ENCODE peak calls at places on chromosomes 3 and 15, in six cellular contexts. O is HCT116, A is transverse colon, I is right lobe of liver, M is gastrocnemius medialis, L is IMR-90. J is an unnamed sample. For H3K27me3 and H3K4me1, the result is how much of the 10 kb centered on the place peaks cover.

GRCh38 chr15:85414495-85414894 is 34.1 kb downstream of the AKAP13 start:
- DNase-seq in I (no peak), A (no peak), O (no peak), M (no peak), L (peak), J (no peak)

GRCh38 chr3:145952541-145952940 is 208.4 kb downstream of the PLOD2 start:
- DNase-seq in M (no peak), O (no peak), A (no peak), I (no peak), L (peak), J (no peak)

GRCh38 chr3:150830094-150830681 is 67.2 kb upstream of the SIAH2 start:
- DNase-seq in L (no peak), M (no peak), A (no peak), I (no peak), O (peak), J (no peak)

GRCh38 chr3:168002786-168003368 is 92.8 kb downstream of the GOLIM4 start:
- DNase-seq in L (peak), M (no peak), I (no peak), O (no peak), A (peak), J (no peak)

GRCh38 chr3:151697496-151697895 is 36.2 kb upstream of the AADACL2 start:
- DNase-seq in L (no peak), I (no peak), O (no peak), A (no peak), M (no peak), J (no peak)

GRCh38 chr3:98761656-98762229 is 1.4 kb upstream of the ST3GAL6 start:
- DNase-seq in A (no peak), O (no peak), M (no peak), I (no peak), L (no peak), J (no peak)

GRCh38 chr15:76258460-76258859 is 52.8 kb downstream of the ETFA start:
- DNase-seq in A (no peak), M (no peak), O (no peak), I (no peak), L (no peak), J (no peak)

GRCh38 chr3:66441124-66441523 is 59.7 kb downstream of the LRIG1 start:
- DNase-seq in A (no peak), M (no peak), O (no peak), I (no peak), L (peak), J (no peak)

GRCh38 chr3:156161172-156161571 is 40.8 kb downstream of the KCNAB1 start:
- DNase-seq in M (no peak), L (peak), O (no peak), I (no peak), A (no peak), J (no peak)

GRCh38 chr15:99212401-99212800 is 37.0 kb downstream of the TTC23 start:
- DNase-seq in L (peak), I (no peak), A (peak), M (peak), O (no peak), J (no peak)

GRCh38 chr15:60568883-60569495 is 90.0 kb upstream of the ICE2 start:
- DNase-seq in M (no peak), L (no peak), A (no peak), I (no peak), O (no peak), J (no peak)

GRCh38 chr3:71219744-71220638 is 363.5 kb downstream of the FOXP1 start:
- DNase-seq in O (no peak), A (no peak), M (no peak), L (no peak), I (no peak), J (no peak)

GRCh38 chr3:127404614-127405598 is 117.1 kb upstream of the PRR20G start:
- DNase-seq in O (no peak), A (no peak), M (no peak), I (no peak), L (no peak), J (no peak)

GRCh38 chr3:48989796-48990635 is at the start of gene P4HTM:
- DNase-seq in M (peak), A (peak), L (peak), I (peak), O (peak), J (peak)

GRCh38 chr15:44129911-44130310 is 65.2 kb downstream of the FRMD5 start:
- DNase-seq in A (no peak), I (no peak), L (no peak), M (no peak), O (no peak), J (no peak)

GRCh38 chr3:29515451-29515850 is 234.6 kb downstream of the RBMS3 start:
- DNase-seq in L (peak), O (no peak), I (no peak), A (no peak), M (no peak), J (no peak)

GRCh38 chr3:193964517-193964880 is 171.4 kb upstream of the HES1 start:
- DNase-seq in O (no peak), L (no peak), A (no peak), I (no peak), M (no peak), J (no peak)

GRCh38 chr15:78507831-78508160 is 419 bp downstream of the HYKK start:
- DNase-seq in O (no peak), M (no peak), I (no peak), L (no peak), A (no peak), J (no peak)

GRCh38 chr3:177934001-177934891 is 602.0 kb upstream of the KCNMB2 start:
- DNase-seq in M (no peak), O (no peak), L (peak), A (no peak), I (no peak), J (no peak)

GRCh38 chr3:154972951-154973350 is 107.2 kb upstream of the MME start:
- DNase-seq in I (no peak), A (no peak), M (no peak), L (peak), O (no peak), J (peak)

GRCh38 chr3:193885832-193886231 is 250.1 kb upstream of the HES1 start:
- DNase-seq in I (no peak), O (no peak), L (no peak), A (peak), M (no peak), J (no peak)

GRCh38 chr3:47716656-47717055 is 65.0 kb downstream of the SMARCC1 start:
- DNase-seq in A (no peak), O (no peak), M (no peak), L (no peak), I (no peak), J (no peak)

GRCh38 chr15:88142141-88142540 is 114.4 kb downstream of the NTRK3 start:
- DNase-seq in O (no peak), A (no peak), I (no peak), M (no peak), L (no peak), J (no peak)

GRCh38 chr3:13879946-13880810 is at the start of gene WNT7A:
- DNase-seq in A (no peak), I (no peak), L (no peak), O (no peak), M (no peak), J (no peak)

GRCh38 chr3:119690043-119690656 is 12.7 kb upstream of the CFAP91 start:
- DNase-seq in I (no peak), O (no peak), M (no peak), A (no peak), L (peak), J (no peak)

GRCh38 chr15:45088801-45089711 is 24.9 kb downstream of the DUOX2 start:
- DNase-seq in L (no peak), O (no peak), M (no peak), A (no peak), I (no peak), J (no peak)

GRCh38 chr3:44045476-44046275 is 196.0 kb upstream of the TOPAZ1 start:
- DNase-seq in I (no peak), M (no peak), A (peak), O (no peak), L (no peak), J (peak)

GRCh38 chr3:120908803-120909601 is 997 bp downstream of the STXBP5L start:
- DNase-seq in M (no peak), A (peak), L (no peak), I (no peak), O (no peak), J (no peak)

GRCh38 chr3:65664436-65664835 is 374.3 kb downstream of the MAGI1 start:
- DNase-seq in M (no peak), O (no peak), I (no peak), A (no peak), L (no peak), J (no peak)

GRCh38 chr3:50182533-50183099 is 8.8 kb upstream of the GNAT1 start:
- DNase-seq in I (no peak), O (no peak), A (no peak), L (no peak), M (no peak), J (no peak)
- TF ChIP-seq POLR2A in I (no peak), O (no peak), A (no peak), L (no peak), M (no peak), J (no peak)

GRCh38 chr15:96827981-96828380 is 497.5 kb downstream of the NR2F2 start:
- DNase-seq in O (no peak), L (no peak), A (no peak), M (no peak), I (no peak), J (no peak)
- H3K27me3 ChIP-seq in O (under half), L (under half), A (under half), M (under half), I (under half), J (under half)

GRCh38 chr3:188559856-188560255 is 405.9 kb downstream of the LPP start:
- DNase-seq in L (no peak), O (no peak), A (no peak), M (no peak), I (no peak), J (no peak)
- H3K4me1 ChIP-seq in L (under half), O (under half), A (under half), M (under half), I (under half), J (under half)

DNA sequence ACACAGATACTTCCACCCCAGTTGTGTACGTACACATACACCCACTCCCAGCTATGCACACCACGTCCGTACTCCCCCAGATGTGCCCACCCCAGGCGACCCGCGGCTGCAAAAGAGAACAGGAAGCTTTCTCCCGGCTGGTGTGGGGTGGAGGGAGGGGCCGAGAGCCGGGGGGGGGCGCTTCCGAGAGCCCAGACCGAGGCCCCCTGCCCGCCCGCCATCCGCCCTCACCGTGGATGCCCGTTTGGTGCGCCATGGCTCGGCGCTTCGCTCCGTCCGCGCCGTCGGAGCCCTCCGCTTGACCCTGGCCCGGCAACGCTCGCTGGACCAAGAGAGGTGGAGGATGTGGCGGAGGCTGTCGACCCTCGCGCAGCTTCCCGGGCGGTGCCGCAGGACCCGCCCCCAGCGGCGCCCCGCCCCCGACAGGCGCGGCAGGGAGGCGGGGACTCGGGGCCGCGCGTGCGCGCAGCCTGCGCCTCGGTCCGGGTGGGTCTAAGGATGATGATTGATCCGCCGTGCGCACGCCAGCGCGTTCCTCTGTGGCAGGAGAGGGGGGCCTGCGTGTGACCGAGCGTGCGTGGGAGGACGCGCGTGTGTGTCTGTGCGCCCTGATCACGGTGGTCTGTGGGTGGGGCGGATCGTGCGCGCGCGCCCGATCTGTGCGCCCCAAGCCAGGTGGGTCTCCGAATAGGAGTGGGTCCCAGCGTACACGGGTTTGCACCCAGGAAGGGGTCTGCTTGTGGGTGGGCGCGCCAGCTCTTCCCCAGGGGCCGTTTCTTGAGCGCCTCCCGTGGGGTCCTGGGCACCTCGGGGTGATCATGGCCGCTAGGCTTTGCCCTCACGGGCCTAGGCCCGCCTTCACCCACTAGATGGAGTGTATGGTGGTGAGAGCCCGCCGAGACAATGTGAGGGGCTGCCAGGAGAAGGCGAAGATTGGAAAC is at the start of gene TWF2:
- DNase-seq in I (peak), L (peak), O (peak), A (peak), M (peak), J (peak)
- TF ChIP-seq POLR2A in I (peak), L (peak), O (peak), A (peak), M (peak), J (peak)

GRCh38 chr3:123732447-123732846 is 147.6 kb upstream of the HACD2 start:
- DNase-seq in M (no peak), L (peak), O (no peak), A (no peak), I (no peak), J (no peak)

GRCh38 chr3:123733341-123733740 is 148.5 kb upstream of the HACD2 start:
- DNase-seq in I (no peak), L (no peak), A (no peak), O (no peak), M (no peak), J (no peak)

GRCh38 chr3:123735456-123735855 is 148.7 kb downstream of the MYLK start:
- DNase-seq in I (no peak), L (no peak), M (no peak), O (no peak), A (no peak), J (no peak)

GRCh38 chr3:123734527-123734902 is 149.6 kb downstream of the MYLK start:
- DNase-seq in A (no peak), M (no peak), I (no peak), O (no peak), L (no peak), J (no peak)

GRCh38 chr3:123733805-123734526 is 149.1 kb upstream of the HACD2 start:
- DNase-seq in O (no peak), L (peak), I (no peak), A (no peak), M (no peak), J (no peak)
- H3K27me3 ChIP-seq in O (under half), L (under half), I (under half), A (under half), M (under half), J (under half)

GRCh38 chr3:56410576-56410975 is 57.7 kb downstream of the ERC2 start:
- DNase-seq in L (no peak), M (no peak), I (no peak), O (no peak), A (no peak), J (no peak)
- H3K4me1 ChIP-seq in L (under half), M (under half), I (under half), O (under half), A (under half), J (under half)